ENCODE peak calls at places on chromosome 16, in seven cellular contexts. M is A549, N is GM23338, U is BE2C, L is GM23248, C is heart right ventricle, S is suprapubic skin. R is an unnamed sample.

GRCh38 chr16:78310990-78311561 is 211.6 kb downstream of the WWOX start:
- DNase-seq in M (no peak), N (peak; percentile 71), U (no peak), L (no peak), C (no peak), S (no peak), R (no peak)

GRCh38 chr16:66298006-66298405 is 68.5 kb upstream of the CDH5 start:
- DNase-seq in M (no peak), N (no peak), U (no peak), L (no peak), C (no peak), S (no peak), R (no peak)

GRCh38 chr16:64153718-64154117 is 968.1 kb downstream of the CDH11 start:
- DNase-seq in M (no peak), N (no peak), U (no peak), L (peak; percentile 84), C (no peak), S (no peak), R (no peak)

GRCh38 chr16:86554917-86555762 is at the start of gene MTHFSD:
- DNase-seq in M (peak; percentile 92), N (peak; percentile 93), U (peak; percentile 95), L (peak; percentile 95), C (peak; percentile 93), S (peak; percentile 94), R (peak; percentile 96)

GRCh38 chr16:29820271-29820701 is at the start of gene MVP:
- DNase-seq in M (peak; percentile 74), N (no peak), U (peak; percentile 43), L (peak; percentile 87), C (peak; percentile 62), S (peak; percentile 78), R (peak; percentile 91)

GRCh38 chr16:88526008-88526905 is 43.9 kb upstream of the ZC3H18 start:
- DNase-seq in M (no peak), N (no peak), U (no peak), L (no peak), C (no peak), S (no peak), R (no peak)

GRCh38 chr16:21033707-21034106 is 116.9 kb downstream of the DNAH3 start:
- DNase-seq in M (no peak), N (no peak), U (peak; percentile 31), L (peak; percentile 17), C (peak; percentile 76), S (no peak), R (no peak)

GRCh38 chr16:2769675-2770056 is 7.4 kb downstream of the ELOB start:
- DNase-seq in M (no peak), N (no peak), U (no peak), L (peak; percentile 52), C (no peak), S (no peak), R (peak; percentile 81)

GRCh38 chr16:83968483-83968865 is 430 bp downstream of the NECAB2 start:
- DNase-seq in M (no peak), N (no peak), U (no peak), L (peak; percentile 53), C (no peak), S (no peak), R (no peak)

GRCh38 chr16:87495578-87495977 is 2.8 kb upstream of the ZCCHC14 start:
- DNase-seq in M (no peak), N (no peak), U (no peak), L (no peak), C (no peak), S (no peak), R (no peak)

GRCh38 chr16:77794586-77794985 is 6.2 kb downstream of the VAT1L start:
- DNase-seq in M (no peak), N (no peak), U (no peak), L (peak; percentile 89), C (no peak), S (no peak), R (no peak)

GRCh38 chr16:897701-898100 is 73.1 kb downstream of the LMF1 start:
- DNase-seq in M (no peak), N (no peak), U (no peak), L (no peak), C (no peak), S (no peak), R (no peak)

GRCh38 chr16:69367980-69368379 is 16.4 kb upstream of the TMED6 start:
- DNase-seq in M (no peak), N (no peak), U (no peak), L (peak; percentile 32), C (no peak), S (no peak), R (no peak)

GRCh38 chr16:89917773-89918452 is 749 bp upstream of the MC1R start:
- DNase-seq in M (peak; percentile 76), N (peak; percentile 73), U (peak; percentile 93), L (peak; percentile 89), C (peak; percentile 65), S (peak; percentile 89), R (peak; percentile 72)

GRCh38 chr16:89919535-89920406 is 1.1 kb downstream of the MC1R start:
- DNase-seq in M (no peak), N (no peak), U (no peak), L (no peak), C (no peak), S (peak; percentile 64), R (no peak)

GRCh38 chr16:89921131-89921698 is 1.9 kb upstream of the TUBB3 start:
- DNase-seq in M (no peak), N (peak; percentile 38), U (peak; percentile 44), L (peak; percentile 41), C (no peak), S (peak; percentile 63), R (peak; percentile 43)

GRCh38 chr16:89920723-89921122 is 2.1 kb downstream of the MC1R start:
- DNase-seq in M (no peak), N (no peak), U (no peak), L (peak; percentile 81), C (no peak), S (no peak), R (peak; percentile 48)

DNA sequence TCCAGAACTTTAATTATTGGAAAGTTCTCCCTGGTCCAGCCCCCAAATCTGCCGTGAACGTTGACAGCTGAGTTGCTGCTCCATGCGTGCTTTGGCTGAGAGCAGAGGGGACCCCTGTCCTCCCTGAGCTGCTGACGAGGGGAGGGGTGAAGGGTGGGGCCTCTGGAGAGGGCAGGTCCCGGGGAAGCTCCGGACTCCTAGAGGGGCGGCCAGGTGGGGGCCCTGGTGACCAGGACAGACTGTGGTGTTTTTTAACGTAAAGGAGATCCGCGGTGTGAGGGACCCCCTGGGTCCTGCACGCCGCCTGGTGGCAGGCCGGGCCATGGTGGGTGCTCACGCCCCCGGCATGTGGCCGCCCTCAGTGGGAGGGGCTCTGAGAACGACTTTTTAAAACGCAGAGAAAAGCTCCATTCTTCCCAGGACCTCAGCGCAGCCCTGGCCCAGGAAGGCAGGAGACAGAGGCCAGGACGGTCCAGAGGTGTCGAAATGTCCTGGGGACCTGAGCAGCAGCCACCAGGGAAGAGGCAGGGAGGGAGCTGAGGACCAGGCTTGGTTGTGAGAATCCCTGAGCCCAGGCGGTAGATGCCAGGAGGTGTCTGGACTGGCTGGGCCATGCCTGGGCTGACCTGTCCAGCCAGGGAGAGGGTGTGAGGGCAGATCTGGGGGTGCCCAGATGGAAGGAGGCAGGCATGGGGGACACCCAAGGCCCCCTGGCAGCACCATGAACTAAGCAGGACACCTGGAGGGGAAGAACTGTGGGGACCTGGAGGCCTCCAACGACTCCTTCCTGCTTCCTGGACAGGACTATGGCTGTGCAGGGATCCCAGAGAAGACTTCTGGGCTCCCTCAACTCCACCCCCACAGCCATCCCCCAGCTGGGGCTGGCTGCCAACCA is at the start of gene MC1R:
- DNase-seq in M (peak; percentile 51), N (peak; percentile 71), U (peak; percentile 75), L (peak; percentile 68), C (peak; percentile 35), S (peak; percentile 71), R (no peak)
- H3K4me1 ChIP-seq in M (peaks cover 44% of the 10 kb centered on the region), N (peaks cover 26% of the 10 kb centered on the region), U (peaks cover 20% of the 10 kb centered on the region), L (peaks cover 32% of the 10 kb centered on the region), C (peaks cover 49% of the 10 kb centered on the region), S (peaks cover 52% of the 10 kb centered on the region), R (peaks cover 46% of the 10 kb centered on the region)

DNA sequence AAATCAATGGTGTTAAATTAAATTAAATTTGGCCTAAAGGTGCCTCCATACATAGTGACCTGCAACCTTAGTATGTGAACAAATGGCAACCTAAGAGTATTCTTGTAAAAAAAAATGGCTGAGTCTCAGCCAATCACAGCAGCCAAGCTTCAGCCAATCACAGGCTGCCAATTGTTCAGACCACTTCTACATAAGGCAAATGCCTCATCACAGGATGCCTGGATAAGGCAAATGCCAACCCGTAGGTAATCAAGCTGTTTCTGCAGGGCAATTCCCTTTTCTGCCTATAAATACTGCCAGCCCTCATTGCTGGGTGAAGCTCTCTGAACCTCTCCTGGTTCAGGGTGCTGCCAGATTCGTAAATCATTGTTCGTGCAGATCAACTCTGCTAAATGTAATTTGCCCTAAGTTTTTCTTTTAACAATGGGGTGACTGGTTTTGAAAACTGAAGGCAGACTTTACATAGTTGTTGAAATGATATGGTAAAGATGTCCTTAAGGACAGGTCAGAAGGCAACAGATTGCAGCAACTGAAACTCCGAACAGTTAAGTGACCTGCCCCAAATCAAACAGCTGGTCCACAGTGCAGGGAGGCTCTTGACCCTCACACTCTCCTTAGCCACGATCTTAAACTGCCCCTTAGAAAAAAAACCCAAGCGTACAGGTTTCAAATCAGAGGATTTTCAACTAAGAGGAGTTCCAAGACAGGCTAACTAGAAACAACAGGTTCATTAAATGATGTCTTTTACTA is 50.3 kb downstream of the N4BP1 start:
- DNase-seq in M (no peak), N (peak; percentile 42), U (no peak), L (no peak), C (no peak), S (no peak), R (no peak)
- H3K4me1 ChIP-seq in M (peaks cover 21% of the 10 kb centered on the region), N (peaks cover 16% of the 10 kb centered on the region), U (no peaks in the 10 kb centered on the region), L (peaks cover 51% of the 10 kb centered on the region), C (peaks cover 69% of the 10 kb centered on the region), S (peaks cover 59% of the 10 kb centered on the region), R (no peaks in the 10 kb centered on the region)

GRCh38 chr16:52578829-52579193 is 31.9 kb upstream of the TOX3 start:
- DNase-seq in M (no peak), N (no peak), U (no peak), L (no peak), C (no peak), S (no peak), R (no peak)

GRCh38 chr16:52580488-52580887 is 33.5 kb upstream of the TOX3 start:
- DNase-seq in M (no peak), N (no peak), U (no peak), L (no peak), C (no peak), S (no peak), R (no peak)

GRCh38 chr16:52578007-52578828 is 31.3 kb upstream of the TOX3 start:
- DNase-seq in M (no peak), N (no peak), U (no peak), L (no peak), C (no peak), S (no peak), R (no peak)

GRCh38 chr16:52584354-52584840 is 37.5 kb upstream of the TOX3 start:
- DNase-seq in M (no peak), N (no peak), U (no peak), L (no peak), C (no peak), S (no peak), R (no peak)

GRCh38 chr16:52581530-52581929 is 34.6 kb upstream of the TOX3 start:
- DNase-seq in M (no peak), N (peak; percentile 24), U (no peak), L (no peak), C (no peak), S (no peak), R (no peak)
- H3K4me1 ChIP-seq in M (peaks cover 20% of the 10 kb centered on the region), N (no peaks in the 10 kb centered on the region), U (no peaks in the 10 kb centered on the region), L (no peaks in the 10 kb centered on the region), C (no peaks in the 10 kb centered on the region), S (no peaks in the 10 kb centered on the region), R (no peaks in the 10 kb centered on the region)

DNA sequence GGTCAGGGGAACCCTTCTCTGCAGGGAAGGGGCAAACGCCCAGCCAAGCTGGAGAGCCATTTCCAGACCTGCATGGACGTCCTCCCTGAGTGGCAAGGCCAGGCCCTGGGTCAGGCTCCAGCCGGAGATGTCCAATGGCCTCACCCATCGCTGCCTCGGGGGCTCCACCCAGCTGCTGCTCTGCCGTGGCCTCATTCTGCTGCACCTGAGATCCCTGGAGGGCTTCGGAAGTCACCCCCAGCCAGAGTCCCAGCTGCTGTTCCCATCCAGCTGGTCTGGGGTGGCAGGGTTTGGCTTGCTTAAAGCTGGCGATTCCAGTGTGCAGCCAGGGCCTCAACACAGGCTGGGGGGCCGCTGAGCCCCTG is 190.0 kb upstream of the GSE1 start:
- DNase-seq in M (no peak), N (no peak), U (peak; percentile 8), L (no peak), C (no peak), S (no peak), R (no peak)
- H3K4me1 ChIP-seq in M (peaks cover 27% of the 10 kb centered on the region), N (peaks cover 15% of the 10 kb centered on the region), U (peaks cover 29% of the 10 kb centered on the region), L (no peaks in the 10 kb centered on the region), C (no peaks in the 10 kb centered on the region), S (peaks cover 26% of the 10 kb centered on the region), R (no peaks in the 10 kb centered on the region)

R was measured in Peyer's patch.